ENCODE peak calls at places on chromosomes 2 and 18, in eight cellular contexts. Z is endothelial cell of umbilical vein, I is AG04450, W is OCI-LY7, P is lower lobe of right lung, F is pancreas, N is coronary artery, M is A549. J is an unnamed sample.

GRCh38 chr18:32629990-32630389 is 142.8 kb downstream of the KLHL14 start:
- DNase-seq in Z (no peak), I (no peak), W (no peak), P (no peak), F (no peak), N (no peak), M (no peak), J (no peak)

GRCh38 chr2:100563407-100564247 is 834 bp downstream of the PDCL3 start:
- DNase-seq in Z (no peak), I (no peak), W (no peak), P (no peak), F (no peak), N (no peak), M (no peak), J (no peak)

GRCh38 chr18:77081387-77081773 is 51.2 kb downstream of the MBP start:
- DNase-seq in Z (no peak), I (peak), W (no peak), P (no peak), F (no peak), N (no peak), M (no peak), J (no peak)

GRCh38 chr2:203739351-203739750 is 32.9 kb downstream of the CD28 start:
- DNase-seq in Z (no peak), I (no peak), W (no peak), P (no peak), F (no peak), N (no peak), M (no peak), J (no peak)

GRCh38 chr18:70250781-70251180 is 38.1 kb upstream of the SOCS6 start:
- DNase-seq in Z (no peak), I (no peak), W (no peak), P (no peak), F (no peak), N (no peak), M (no peak), J (no peak)

GRCh38 chr2:12287220-12287751 is 429.4 kb upstream of the TRIB2 start:
- DNase-seq in Z (peak), I (no peak), W (no peak), P (no peak), F (no peak), N (no peak), M (no peak), J (peak)

GRCh38 chr2:36547906-36548305 is 50.1 kb downstream of the FEZ2 start:
- DNase-seq in Z (no peak), I (no peak), W (no peak), P (no peak), F (no peak), N (no peak), M (no peak), J (no peak)

GRCh38 chr18:58402247-58402646 is 226.6 kb downstream of the ALPK2 start:
- DNase-seq in Z (no peak), I (no peak), W (no peak), P (no peak), F (peak), N (no peak), M (peak), J (no peak)

GRCh38 chr2:73946215-73946614 is 19.5 kb downstream of the DGUOK start:
- DNase-seq in Z (no peak), I (no peak), W (no peak), P (no peak), F (no peak), N (no peak), M (no peak), J (no peak)

GRCh38 chr18:10398571-10398970 is 55.9 kb upstream of the APCDD1 start:
- DNase-seq in Z (no peak), I (no peak), W (no peak), P (no peak), F (no peak), N (no peak), M (no peak), J (no peak)

GRCh38 chr2:233469261-233470006 is 97.1 kb downstream of the USP40 start:
- DNase-seq in Z (no peak), I (no peak), W (no peak), P (no peak), F (no peak), N (no peak), M (no peak), J (no peak)

GRCh38 chr2:10267551-10268465 is 34.9 kb upstream of the HPCAL1 start:
- DNase-seq in Z (no peak), I (no peak), W (no peak), P (peak), F (peak), N (no peak), M (no peak), J (no peak)

GRCh38 chr2:84865181-84865783 is 15.6 kb downstream of the TRABD2A start:
- DNase-seq in Z (no peak), I (no peak), W (peak), P (no peak), F (no peak), N (no peak), M (peak), J (no peak)

GRCh38 chr2:3503046-3503445 is 16.3 kb downstream of the ADI1 start:
- DNase-seq in Z (no peak), I (no peak), W (no peak), P (no peak), F (no peak), N (peak), M (no peak), J (no peak)

GRCh38 chr2:73202156-73203054 is at the start of gene NOTO:
- DNase-seq in Z (no peak), I (no peak), W (no peak), P (no peak), F (no peak), N (no peak), M (no peak), J (no peak)

GRCh38 chr18:63844254-63844653 is 43.3 kb upstream of the SERPINB2 start:
- DNase-seq in Z (peak), I (no peak), W (no peak), P (no peak), F (no peak), N (no peak), M (peak), J (peak)

GRCh38 chr2:109513749-109514588 is 99.8 kb downstream of the SEPTIN10 start:
- DNase-seq in Z (no peak), I (peak), W (no peak), P (no peak), F (peak), N (peak), M (peak), J (peak)

GRCh38 chr18:3624818-3625716 is 175.1 kb downstream of the TGIF1 start:
- DNase-seq in Z (peak), I (peak), W (no peak), P (no peak), F (no peak), N (no peak), M (peak), J (peak)

GRCh38 chr2:62654423-62654791 is 51.1 kb upstream of the EHBP1 start:
- DNase-seq in Z (no peak), I (no peak), W (no peak), P (no peak), F (no peak), N (no peak), M (peak), J (peak)

GRCh38 chr2:233143700-233144331 is 83.7 kb downstream of the INPP5D start:
- DNase-seq in Z (no peak), I (no peak), W (no peak), P (no peak), F (no peak), N (no peak), M (no peak), J (no peak)

GRCh38 chr2:54438271-54438670 is 17.9 kb upstream of the SPTBN1 start:
- DNase-seq in Z (no peak), I (no peak), W (no peak), P (no peak), F (peak), N (no peak), M (no peak), J (no peak)

GRCh38 chr2:236402016-236402784 is 138.0 kb upstream of the ASB18 start:
- DNase-seq in Z (no peak), I (no peak), W (peak), P (no peak), F (no peak), N (peak), M (no peak), J (no peak)

GRCh38 chr18:39057423-39058057 is 1491.9 kb upstream of the CELF4 start:
- DNase-seq in Z (peak), I (no peak), W (no peak), P (no peak), F (no peak), N (no peak), M (no peak), J (peak)

GRCh38 chr2:208713066-208713465 is 306.5 kb downstream of the PTH2R start:
- DNase-seq in Z (no peak), I (no peak), W (no peak), P (no peak), F (no peak), N (no peak), M (no peak), J (no peak)

GRCh38 chr18:11989174-11989573 is 7.9 kb downstream of the IMPA2 start:
- DNase-seq in Z (no peak), I (no peak), W (no peak), P (no peak), F (no peak), N (no peak), M (no peak), J (no peak)

GRCh38 chr2:200306969-200307811 is 697 bp downstream of the SPATS2L start:
- DNase-seq in Z (peak), I (no peak), W (peak), P (peak), F (peak), N (peak), M (peak), J (peak)

GRCh38 chr2:30511122-30512083 is 64.4 kb downstream of the LCLAT1 start:
- DNase-seq in Z (no peak), I (no peak), W (no peak), P (no peak), F (no peak), N (no peak), M (peak), J (peak)

GRCh38 chr18:52486052-52486451 is 146.1 kb downstream of the DCC start:
- DNase-seq in Z (no peak), I (no peak), W (no peak), P (no peak), F (no peak), N (no peak), M (no peak), J (no peak)

GRCh38 chr2:85588218-85589044 is 4.2 kb downstream of the VAMP5 start:
- DNase-seq in Z (no peak), I (no peak), W (no peak), P (no peak), F (no peak), N (no peak), M (no peak), J (no peak)

GRCh38 chr2:215537621-215538020 is 101.8 kb upstream of the FN1 start:
- DNase-seq in Z (no peak), I (peak), W (no peak), P (no peak), F (no peak), N (no peak), M (no peak), J (no peak)
- TF ChIP-seq CTCF in Z (no peak), I (no peak), W (no peak), P (no peak), F (no peak), N (no peak), M (no peak), J (no peak)

GRCh38 chr2:187525164-187525900 is 28.9 kb downstream of the TFPI start:
- DNase-seq in Z (peak), I (no peak), W (no peak), P (no peak), F (no peak), N (no peak), M (no peak), J (no peak)

GRCh38 chr2:187527262-187527661 is 27.0 kb downstream of the TFPI start:
- DNase-seq in Z (peak), I (peak), W (no peak), P (no peak), F (no peak), N (no peak), M (peak), J (no peak)

GRCh38 chr2:187529248-187529976 is 24.8 kb downstream of the TFPI start:
- DNase-seq in Z (no peak), I (no peak), W (no peak), P (no peak), F (no peak), N (no peak), M (no peak), J (no peak)

GRCh38 chr2:187528042-187528441 is 26.2 kb downstream of the TFPI start:
- DNase-seq in Z (no peak), I (no peak), W (no peak), P (no peak), F (no peak), N (no peak), M (no peak), J (no peak)

DNA sequence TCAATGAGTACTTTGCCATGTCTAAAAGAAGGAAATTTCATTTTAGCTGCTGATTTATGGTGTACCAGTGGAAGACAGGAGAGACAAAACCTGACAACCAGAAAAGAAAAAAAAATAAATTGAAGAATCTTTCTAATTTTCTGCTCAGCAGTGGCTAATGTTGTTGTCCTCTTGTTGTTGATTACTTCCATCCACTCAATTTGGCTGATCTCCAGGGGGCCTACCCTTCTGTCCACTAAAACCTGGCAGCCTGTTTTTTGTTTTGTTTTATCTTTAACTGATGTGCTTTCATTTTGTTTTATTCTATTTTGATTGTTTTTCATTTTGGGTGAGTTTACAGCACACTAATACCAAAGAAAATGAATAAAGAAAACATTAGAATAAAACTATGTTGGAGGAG is 27.5 kb downstream of the TFPI start:
- DNase-seq in Z (no peak), I (no peak), W (no peak), P (no peak), F (no peak), N (no peak), M (no peak), J (no peak)
- H3K27ac ChIP-seq in Z (no peak), I (no peak), W (no peak), P (no peak), F (no peak), N (no peak), M (peak), J (no peak)

GRCh38 chr2:127453392-127454171 is 35.4 kb downstream of the PROC start:
- DNase-seq in Z (peak), I (no peak), W (peak), P (no peak), F (no peak), N (no peak), M (peak), J (no peak)
- TF ChIP-seq CTCF in Z (peak), I (no peak), W (peak), P (no peak), F (no peak), N (no peak), M (no peak), J (no peak)

GRCh38 chr18:22102948-22103663 is 66.3 kb upstream of the GATA6 start:
- DNase-seq in Z (peak), I (no peak), W (no peak), P (no peak), F (no peak), N (no peak), M (no peak), J (no peak)

GRCh38 chr18:22101731-22102130 is 67.7 kb upstream of the GATA6 start:
- DNase-seq in Z (no peak), I (no peak), W (no peak), P (no peak), F (no peak), N (no peak), M (no peak), J (no peak)

GRCh38 chr18:22094375-22094767 is 75.0 kb upstream of the GATA6 start:
- DNase-seq in Z (no peak), I (no peak), W (no peak), P (no peak), F (no peak), N (no peak), M (no peak), J (no peak)

GRCh38 chr18:22099925-22100324 is 69.5 kb upstream of the GATA6 start:
- DNase-seq in Z (no peak), I (no peak), W (no peak), P (no peak), F (no peak), N (no peak), M (no peak), J (no peak)

DNA sequence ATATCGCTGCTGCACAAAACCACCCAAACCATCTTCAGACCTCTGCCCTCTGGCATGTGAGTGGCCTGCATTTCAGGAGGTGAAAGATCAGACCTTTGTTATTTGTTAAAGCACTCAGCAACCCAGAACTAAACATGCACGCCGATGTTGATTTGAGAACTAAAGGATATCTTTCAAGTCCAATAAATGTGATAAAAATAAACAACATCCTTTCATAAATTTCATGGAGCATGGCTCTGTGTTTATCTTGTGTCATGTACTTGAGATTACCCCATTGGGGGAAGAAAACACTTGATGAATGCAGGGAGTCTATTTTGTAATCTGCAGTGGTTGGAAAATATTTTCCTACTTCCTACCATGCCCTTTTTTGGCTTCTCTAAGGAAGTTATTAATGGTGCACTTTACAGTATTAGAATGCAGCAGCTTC is 70.8 kb upstream of the GATA6 start:
- DNase-seq in Z (no peak), I (no peak), W (no peak), P (no peak), F (no peak), N (no peak), M (peak), J (no peak)
- H3K27ac ChIP-seq in Z (no peak), I (no peak), W (no peak), P (no peak), F (no peak), N (no peak), M (no peak), J (no peak)